ENCODE peak calls at places on chromosomes 4 and X, in five cellular contexts. R is aorta; A is neural progenitor cell; U is kidney; B is CD8-positive, alpha-beta T cell. H is an unnamed sample.
A peak's percentile ranks its signal among the peaks of the same experiment; 100 is the strongest.

GRCh38 chr4:165994706-165995105 is 121.7 kb downstream of the TLL1 start:
- DNase-seq in R (no peak), A (no peak), U (no peak), B (no peak), H (no peak)

GRCh38 chr4:48333587-48333986 is 7.7 kb upstream of the SLAIN2 start:
- DNase-seq in R (no peak), A (no peak), U (no peak), B (no peak), H (no peak)

GRCh38 chr4:150782311-150782710 is 200.4 kb downstream of the MAB21L2 start:
- DNase-seq in R (peak; percentile 46), A (no peak), U (no peak), B (no peak), H (no peak)

GRCh38 chr4:151857368-151857767 is 96.6 kb upstream of the GATB start:
- DNase-seq in R (no peak), A (no peak), U (no peak), B (no peak), H (no peak)

GRCh38 chr4:187090401-187090800 is 366.7 kb upstream of the FAT1 start:
- DNase-seq in R (no peak), A (no peak), U (no peak), B (no peak), H (no peak)

GRCh38 chr4:74874785-74875367 is 58.0 kb upstream of the PARM1 start:
- DNase-seq in R (no peak), A (peak; percentile 87), U (no peak), B (no peak), H (peak; percentile 31)

GRCh38 chr4:93852680-93853079 is 24.1 kb downstream of the ATOH1 start:
- DNase-seq in R (no peak), A (no peak), U (no peak), B (no peak), H (no peak)

GRCh38 chr4:138897818-138898226 is 117.8 kb upstream of the NOCT start:
- DNase-seq in R (no peak), A (no peak), U (no peak), B (no peak), H (no peak)

GRCh38 chr4:75004755-75005668 is 72.1 kb downstream of the PARM1 start:
- DNase-seq in R (no peak), A (no peak), U (no peak), B (no peak), H (no peak)

GRCh38 chr4:143555676-143556075 is 42.2 kb downstream of the SMARCA5 start:
- DNase-seq in R (no peak), A (no peak), U (no peak), B (no peak), H (no peak)

GRCh38 chr4:89641367-89641687 is 195.6 kb downstream of the SNCA start:
- DNase-seq in R (no peak), A (no peak), U (no peak), B (no peak), H (no peak)

GRCh38 chrX:15674514-15674898 is 9.9 kb upstream of the CLTRN start:
- DNase-seq in R (peak; percentile 98), A (peak; percentile 92), U (peak; percentile 99), B (no peak), H (no peak)

GRCh38 chrX:65601530-65602281 is 65.7 kb upstream of the MSN start:
- DNase-seq in R (peak; percentile 95), A (no peak), U (peak; percentile 96), B (peak; percentile 66), H (peak; percentile 11)

GRCh38 chrX:78625292-78625909 is 33.7 kb downstream of the RTL3 start:
- DNase-seq in R (no peak), A (no peak), U (no peak), B (no peak), H (no peak)

GRCh38 chr4:7755529-7755928 is 184.1 kb downstream of the AFAP1 start:
- DNase-seq in R (no peak), A (no peak), U (peak; percentile 66), B (no peak), H (no peak)

GRCh38 chrX:68658530-68658929 is 11.1 kb downstream of the STARD8 start:
- DNase-seq in R (no peak), A (peak; percentile 65), U (peak; percentile 90), B (no peak), H (peak; percentile 2)

GRCh38 chrX:71492086-71493065 is 40.5 kb upstream of the OGT start:
- DNase-seq in R (peak; percentile 70), A (no peak), U (peak; percentile 82), B (peak; percentile 29), H (no peak)

GRCh38 chr4:112897548-112897947 is 151.9 kb upstream of the ANK2 start:
- DNase-seq in R (no peak), A (peak; percentile 60), U (no peak), B (no peak), H (no peak)

GRCh38 chr4:168335621-168336020 is 17.1 kb upstream of the DDX60 start:
- DNase-seq in R (no peak), A (no peak), U (no peak), B (no peak), H (no peak)

GRCh38 chr4:78722320-78722719 is 53.8 kb upstream of the BMP2K start:
- DNase-seq in R (no peak), A (no peak), U (no peak), B (no peak), H (no peak)

GRCh38 chrX:20487227-20487626 is 220.5 kb upstream of the RPS6KA3 start:
- DNase-seq in R (no peak), A (no peak), U (no peak), B (no peak), H (no peak)

GRCh38 chr4:110501826-110502225 is 25.9 kb downstream of the ENPEP start:
- DNase-seq in R (no peak), A (no peak), U (no peak), B (no peak), H (no peak)

GRCh38 chrX:120450163-120450562 is 18.9 kb downstream of the LAMP2 start:
- DNase-seq in R (no peak), A (peak; percentile 4), U (no peak), B (no peak), H (no peak)

GRCh38 chrX:151167791-151168345 is 8.5 kb upstream of the GPR50 start:
- DNase-seq in R (no peak), A (no peak), U (no peak), B (no peak), H (no peak)

GRCh38 chr4:178689926-178690325 is 1247.7 kb upstream of the AGA start:
- DNase-seq in R (no peak), A (peak; percentile 79), U (no peak), B (no peak), H (no peak)

GRCh38 chr4:168098257-168098717 is 6.0 kb downstream of the ANXA10 start:
- DNase-seq in R (no peak), A (no peak), U (no peak), B (no peak), H (no peak)

GRCh38 chr4:4762909-4763814 is 96.3 kb upstream of the MSX1 start:
- DNase-seq in R (no peak), A (peak; percentile 77), U (no peak), B (no peak), H (no peak)

GRCh38 chr4:70660106-70660505 is 6.2 kb downstream of the JCHAIN start:
- DNase-seq in R (no peak), A (no peak), U (no peak), B (no peak), H (no peak)

GRCh38 chrX:138890491-138890890 is 179.0 kb upstream of the FGF13 start:
- DNase-seq in R (no peak), A (no peak), U (no peak), B (no peak), H (no peak)

GRCh38 chr4:144787365-144788263 is 141.7 kb downstream of the HHIP start:
- DNase-seq in R (no peak), A (peak; percentile 68), U (no peak), B (no peak), H (no peak)

GRCh38 chr4:3371038-3371437 is 70.7 kb upstream of the HGFAC start:
- DNase-seq in R (no peak), A (peak; percentile 53), U (no peak), B (no peak), H (no peak)

GRCh38 chr4:172521171-172521570 is 647.4 kb upstream of the GALNT7 start:
- DNase-seq in R (no peak), A (no peak), U (no peak), B (no peak), H (no peak)

GRCh38 chr4:99447079-99447478 is 11.9 kb upstream of the ADH7 start:
- DNase-seq in R (no peak), A (peak; percentile 89), U (no peak), B (no peak), H (no peak)

GRCh38 chrX:16869393-16870094 is 618 bp downstream of the RBBP7 start:
- DNase-seq in R (peak; percentile 60), A (peak; percentile 87), U (peak; percentile 80), B (peak; percentile 52), H (no peak)

GRCh38 chr4:156293657-156294297 is 340.1 kb upstream of the CTSO start:
- DNase-seq in R (no peak), A (no peak), U (no peak), B (no peak), H (no peak)

GRCh38 chr4:68447201-68447600 is at the start of gene TMPRSS11E:
- DNase-seq in R (no peak), A (no peak), U (no peak), B (no peak), H (no peak)
- H3K27ac ChIP-seq in R (no peak within 1 kb of the TSS), A (no peak within 1 kb of the TSS), U (no peak within 1 kb of the TSS), B (no peak within 1 kb of the TSS), H (no peak within 1 kb of the TSS)

GRCh38 chr4:73679836-73680235 is 59.6 kb upstream of the RASSF6 start:
- DNase-seq in R (no peak), A (no peak), U (no peak), B (no peak), H (no peak)

GRCh38 chr4:73675623-73676022 is 55.4 kb upstream of the RASSF6 start:
- DNase-seq in R (no peak), A (no peak), U (no peak), B (no peak), H (no peak)

GRCh38 chr4:73676136-73676535 is 55.9 kb upstream of the RASSF6 start:
- DNase-seq in R (no peak), A (no peak), U (no peak), B (no peak), H (no peak)

GRCh38 chr4:73674451-73674919 is 54.2 kb upstream of the RASSF6 start:
- DNase-seq in R (no peak), A (no peak), U (no peak), B (no peak), H (no peak)

GRCh38 chr4:73676881-73677323 is 56.7 kb upstream of the RASSF6 start:
- DNase-seq in R (no peak), A (no peak), U (no peak), B (no peak), H (no peak)
- H3K27ac ChIP-seq in R (no peak overlapping the region), A (no peak overlapping the region), U (no peak overlapping the region), B (no peak overlapping the region), H (no peak overlapping the region)

GRCh38 chr4:55184600-55185523 is 59.5 kb upstream of the KDR start:
- DNase-seq in R (no peak), A (no peak), U (peak; percentile 76), B (peak; percentile 24), H (no peak)
- H3K27ac ChIP-seq in R (no peak overlapping the region), A (no peak overlapping the region), U (no peak overlapping the region), B (no peak overlapping the region), H (no peak overlapping the region)

DNA sequence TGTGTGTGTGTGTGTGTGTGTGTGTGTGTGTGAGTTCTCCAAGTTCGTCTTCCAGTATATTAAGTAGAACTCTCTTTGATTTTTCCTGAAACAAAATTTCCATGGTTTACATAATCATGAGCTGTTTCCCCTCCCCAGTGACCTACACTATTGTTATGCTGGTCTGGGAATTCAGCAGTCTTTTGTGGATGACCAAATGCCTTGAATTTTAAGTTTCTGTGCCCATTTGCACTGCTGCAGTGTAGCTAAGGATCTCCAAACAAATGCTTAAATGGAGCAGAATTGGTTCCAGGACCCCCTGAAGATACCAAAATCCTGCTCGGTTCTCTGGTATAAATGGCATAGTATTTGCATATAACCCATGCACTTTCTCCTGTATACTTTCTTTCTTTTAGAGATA is 77.2 kb upstream of the SLC34A2 start:
- DNase-seq in R (no peak), A (peak; percentile 47), U (no peak), B (no peak), H (no peak)
- H3K27ac ChIP-seq in R (no peak overlapping the region), A (peak overlapping the region; percentile 47), U (no peak overlapping the region), B (no peak overlapping the region), H (no peak overlapping the region)

H was measured in substantia nigra.